ENCODE peak calls at places on chromosomes 7 and 10, in ten cellular contexts. U is HepG2, N is stomach, F is SK-N-SH, J is suprapubic skin, H is A549, C is H1, S is K562, T is ovary, A is transverse colon. D is an unnamed sample.

GRCh38 chr10:93071177-93071472 is 2.6 kb upstream of the CYP26A1 start:
- DNase-seq in U (no peak), N (no peak), F (peak), J (no peak), H (no peak), C (no peak), S (peak), T (no peak), A (no peak), D (no peak)

GRCh38 chr10:28633750-28634149 is 43.6 kb upstream of the BAMBI start:
- DNase-seq in U (peak), N (no peak), F (no peak), J (no peak), H (no peak), C (no peak), S (no peak), T (no peak), A (no peak), D (no peak)

GRCh38 chr10:59064116-59064707 is 112.2 kb upstream of the PHYHIPL start:
- DNase-seq in U (peak), N (no peak), F (no peak), J (no peak), H (no peak), C (no peak), S (no peak), T (no peak), A (no peak), D (no peak)

GRCh38 chr10:17290226-17290625 is 62.2 kb downstream of the VIM start:
- DNase-seq in U (no peak), N (no peak), F (peak), J (no peak), H (no peak), C (no peak), S (peak), T (no peak), A (no peak), D (no peak)

GRCh38 chr10:43257210-43258031 is 9.4 kb downstream of the RASGEF1A start:
- DNase-seq in U (no peak), N (no peak), F (peak), J (peak), H (no peak), C (no peak), S (no peak), T (no peak), A (no peak), D (no peak)

GRCh38 chr10:96833220-96834001 is 1.3 kb downstream of the LCOR start:
- DNase-seq in U (peak), N (peak), F (peak), J (no peak), H (peak), C (no peak), S (peak), T (peak), A (peak), D (peak)

GRCh38 chr7:137704723-137705122 is 142.1 kb downstream of the DGKI start:
- DNase-seq in U (no peak), N (no peak), F (no peak), J (no peak), H (no peak), C (no peak), S (no peak), T (no peak), A (no peak), D (no peak)

GRCh38 chr7:9091282-9091681 is 657.9 kb downstream of the NXPH1 start:
- DNase-seq in U (no peak), N (no peak), F (no peak), J (no peak), H (no peak), C (no peak), S (peak), T (no peak), A (no peak), D (no peak)

GRCh38 chr7:43535810-43536585 is 46.9 kb upstream of the STK17A start:
- DNase-seq in U (no peak), N (no peak), F (no peak), J (no peak), H (no peak), C (no peak), S (no peak), T (peak), A (no peak), D (no peak)

GRCh38 chr7:158586499-158587191 is 978 bp downstream of the PTPRN2 start:
- DNase-seq in U (no peak), N (peak), F (peak), J (no peak), H (no peak), C (no peak), S (no peak), T (no peak), A (no peak), D (no peak)

GRCh38 chr10:89355373-89355772 is 22.5 kb upstream of the IFIT1B start:
- DNase-seq in U (no peak), N (no peak), F (no peak), J (no peak), H (no peak), C (no peak), S (peak), T (no peak), A (no peak), D (no peak)

GRCh38 chr7:148959726-148960125 is 68.6 kb downstream of the PDIA4 start:
- DNase-seq in U (no peak), N (no peak), F (no peak), J (no peak), H (no peak), C (no peak), S (no peak), T (no peak), A (no peak), D (no peak)

GRCh38 chr10:44383749-44384600 is 922 bp downstream of the CXCL12 start:
- DNase-seq in U (no peak), N (peak), F (peak), J (peak), H (no peak), C (no peak), S (no peak), T (no peak), A (no peak), D (peak)

GRCh38 chr10:43214071-43214955 is 52.6 kb downstream of the RASGEF1A start:
- DNase-seq in U (no peak), N (no peak), F (no peak), J (no peak), H (peak), C (no peak), S (no peak), T (no peak), A (no peak), D (no peak)

GRCh38 chr7:16939161-16939560 is 57.4 kb upstream of the AGR3 start:
- DNase-seq in U (no peak), N (no peak), F (no peak), J (no peak), H (no peak), C (no peak), S (no peak), T (no peak), A (no peak), D (no peak)

GRCh38 chr7:4951903-4952636 is 6.9 kb downstream of the MMD2 start:
- DNase-seq in U (no peak), N (no peak), F (no peak), J (no peak), H (no peak), C (no peak), S (peak), T (no peak), A (no peak), D (no peak)

GRCh38 chr7:978049-978346 is 2.6 kb upstream of the COX19 start:
- DNase-seq in U (no peak), N (no peak), F (no peak), J (no peak), H (no peak), C (no peak), S (no peak), T (no peak), A (no peak), D (no peak)

GRCh38 chr10:110241407-110241806 is 34.0 kb downstream of the MXI1 start:
- DNase-seq in U (no peak), N (no peak), F (no peak), J (no peak), H (no peak), C (no peak), S (no peak), T (no peak), A (no peak), D (no peak)

GRCh38 chr7:51298912-51299311 is 17.7 kb downstream of the COBL start:
- DNase-seq in U (no peak), N (no peak), F (no peak), J (peak), H (no peak), C (no peak), S (no peak), T (no peak), A (no peak), D (no peak)

GRCh38 chr10:104631946-104632345 is 9.1 kb upstream of the SORCS3 start:
- DNase-seq in U (no peak), N (no peak), F (no peak), J (no peak), H (no peak), C (no peak), S (no peak), T (no peak), A (no peak), D (no peak)

GRCh38 chr7:87310790-87311419 is 34.6 kb upstream of the CROT start:
- DNase-seq in U (peak), N (no peak), F (no peak), J (no peak), H (no peak), C (no peak), S (no peak), T (no peak), A (no peak), D (no peak)

GRCh38 chr7:124679826-124680225 is 85.8 kb downstream of the GPR37 start:
- DNase-seq in U (no peak), N (no peak), F (no peak), J (no peak), H (no peak), C (no peak), S (no peak), T (no peak), A (no peak), D (no peak)

GRCh38 chr10:86375204-86375603 is 8.6 kb upstream of the GRID1 start:
- DNase-seq in U (no peak), N (no peak), F (no peak), J (peak), H (no peak), C (no peak), S (no peak), T (no peak), A (no peak), D (no peak)

GRCh38 chr7:2635810-2636701 is 4.3 kb downstream of the TTYH3 start:
- DNase-seq in U (peak), N (no peak), F (no peak), J (no peak), H (no peak), C (no peak), S (no peak), T (no peak), A (no peak), D (peak)

GRCh38 chr7:45573636-45574470 is at the start of gene ADCY1:
- DNase-seq in U (no peak), N (no peak), F (peak), J (peak), H (peak), C (no peak), S (peak), T (no peak), A (no peak), D (no peak)

GRCh38 chr7:23680417-23681405 is 712 bp downstream of the FAM221A start:
- DNase-seq in U (no peak), N (peak), F (peak), J (no peak), H (no peak), C (peak), S (no peak), T (peak), A (peak), D (peak)

GRCh38 chr10:63976538-63976937 is 455.3 kb downstream of the REEP3 start:
- DNase-seq in U (peak), N (peak), F (peak), J (no peak), H (peak), C (no peak), S (peak), T (no peak), A (peak), D (no peak)

GRCh38 chr10:103812431-103812830 is 42.9 kb downstream of the SH3PXD2A start:
- DNase-seq in U (no peak), N (no peak), F (no peak), J (no peak), H (no peak), C (no peak), S (no peak), T (no peak), A (peak), D (no peak)

GRCh38 chr10:130002606-130003005 is 38.5 kb upstream of the EBF3 start:
- DNase-seq in U (no peak), N (no peak), F (no peak), J (peak), H (no peak), C (no peak), S (no peak), T (no peak), A (no peak), D (no peak)

GRCh38 chr7:82959528-82959927 is 203.2 kb downstream of the PCLO start:
- DNase-seq in U (no peak), N (no peak), F (no peak), J (no peak), H (no peak), C (no peak), S (no peak), T (no peak), A (no peak), D (no peak)

GRCh38 chr10:63487990-63488389 is 22.2 kb upstream of the JMJD1C start:
- DNase-seq in U (peak), N (no peak), F (no peak), J (no peak), H (no peak), C (no peak), S (no peak), T (no peak), A (no peak), D (no peak)

GRCh38 chr7:95543312-95543711 is 53.0 kb downstream of the PDK4 start:
- DNase-seq in U (no peak), N (no peak), F (no peak), J (no peak), H (no peak), C (no peak), S (no peak), T (no peak), A (no peak), D (no peak)

GRCh38 chr7:95545666-95546065 is 50.6 kb downstream of the PDK4 start:
- DNase-seq in U (no peak), N (no peak), F (no peak), J (no peak), H (no peak), C (no peak), S (no peak), T (no peak), A (no peak), D (no peak)

GRCh38 chr7:95544174-95544573 is 52.1 kb downstream of the PDK4 start:
- DNase-seq in U (no peak), N (no peak), F (no peak), J (no peak), H (no peak), C (no peak), S (no peak), T (no peak), A (no peak), D (no peak)

GRCh38 chr7:95546647-95547046 is 49.7 kb downstream of the PDK4 start:
- DNase-seq in U (no peak), N (peak), F (no peak), J (no peak), H (no peak), C (no peak), S (no peak), T (no peak), A (no peak), D (no peak)

DNA sequence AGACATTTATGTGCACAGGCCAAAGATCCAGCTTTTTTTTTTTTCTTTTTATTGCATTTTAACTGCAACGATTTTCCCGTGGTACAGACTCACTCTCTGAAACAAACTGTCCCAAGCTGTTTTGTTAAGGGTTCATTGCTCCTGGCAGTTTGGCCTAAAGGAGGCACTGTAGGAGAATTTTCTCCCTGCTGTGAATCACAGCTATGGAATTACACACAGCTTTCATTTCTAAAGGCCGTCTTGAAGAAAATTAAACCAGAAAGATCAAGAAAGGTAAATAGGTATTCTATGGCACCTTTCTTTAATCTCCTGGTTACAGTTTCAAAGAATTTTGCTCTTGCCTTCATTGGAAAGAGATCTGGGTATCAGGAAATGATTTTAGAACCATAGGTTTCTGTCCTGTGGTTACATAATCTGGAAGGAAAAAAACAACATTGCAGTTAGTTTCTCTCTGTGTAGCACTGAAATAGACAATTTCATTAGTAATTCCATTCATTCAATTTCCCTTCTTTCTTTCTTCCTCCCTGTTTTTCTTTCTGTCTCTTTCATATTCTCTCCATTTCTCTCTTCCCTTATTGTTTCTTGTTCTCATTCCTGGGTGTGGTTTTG is 51.2 kb downstream of the PDK4 start:
- DNase-seq in U (peak), N (peak), F (no peak), J (no peak), H (peak), C (no peak), S (peak), T (peak), A (peak), D (peak)
- H3K4me3 ChIP-seq in U (no peak), N (peak), F (peak), J (peak), H (peak), C (no peak), S (no peak), T (peak), A (no peak), D (peak)

GRCh38 chr7:15046851-15047250 is 144.3 kb upstream of the DGKB start:
- DNase-seq in U (no peak), N (no peak), F (no peak), J (no peak), H (no peak), C (no peak), S (no peak), T (no peak), A (no peak), D (no peak)
- TF ChIP-seq EP300 in U (no peak), N (no peak), F (no peak), J (no peak), H (no peak), C (no peak), S (no peak), T (no peak), A (no peak), D (no peak)

GRCh38 chr7:30898411-30898810 is 13.2 kb upstream of the AQP1 start:
- DNase-seq in U (no peak), N (no peak), F (no peak), J (no peak), H (no peak), C (no peak), S (no peak), T (no peak), A (no peak), D (no peak)
- TF ChIP-seq CTCF in U (no peak), N (no peak), F (no peak), J (no peak), H (no peak), C (no peak), S (no peak), T (no peak), A (no peak), D (no peak)

DNA sequence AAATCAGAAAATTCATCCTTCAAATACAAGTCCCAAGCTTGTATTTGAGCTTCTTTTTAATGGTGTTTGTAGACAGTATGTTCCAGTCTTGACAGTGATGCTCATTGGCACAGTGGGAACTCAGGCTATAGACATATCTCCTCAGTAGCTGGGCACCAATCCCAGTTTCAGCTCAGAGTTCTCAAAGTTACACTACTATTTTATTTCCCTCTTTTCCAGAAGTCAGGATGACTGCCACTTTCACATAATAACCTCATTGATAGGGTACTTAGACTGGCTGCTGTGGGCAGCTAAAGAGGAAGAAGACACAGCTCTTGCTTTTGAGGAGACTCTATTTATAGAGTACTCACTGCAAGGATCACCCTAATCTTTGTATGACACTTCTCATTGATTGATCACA is 2.4 kb downstream of the GBF1 start:
- DNase-seq in U (no peak), N (no peak), F (no peak), J (no peak), H (no peak), C (no peak), S (no peak), T (no peak), A (no peak), D (no peak)
- H3K4me3 ChIP-seq in U (no peak), N (no peak), F (no peak), J (no peak), H (no peak), C (no peak), S (no peak), T (no peak), A (no peak), D (no peak)